ENCODE peak calls at places on chromosomes 3 and 15, in nine cellular contexts. One of them, this sample, is unnamed.
A peak's percentile ranks its signal among the peaks of the same experiment; 100 is the strongest.

GRCh38 chr3:65873028-65873427 is 165.7 kb downstream of the MAGI1 start:
- DNase-seq in AG09309: no peak
- DNase-seq in NCI-H187: no peak
- DNase-seq in H7: no peak
- DNase-seq in anterior cingulate cortex: no peak
- DNase-seq in EH: peak; percentile 23
- DNase-seq in osteoblast: no peak
- DNase-seq in bronchial epithelial cell: no peak
- DNase-seq in AG09319: no peak
- DNase-seq in this sample: no peak

GRCh38 chr3:99865321-99865720 is 47.7 kb downstream of the CMSS1 start:
- DNase-seq in AG09309: no peak
- DNase-seq in anterior cingulate cortex: no peak
- DNase-seq in EH: peak; percentile 56
- DNase-seq in H7: no peak
- DNase-seq in osteoblast: no peak
- DNase-seq in AG09319: no peak
- DNase-seq in bronchial epithelial cell: no peak
- DNase-seq in NCI-H187: no peak
- DNase-seq in this sample: no peak

GRCh38 chr3:150184426-150185071 is 213.9 kb upstream of the PFN2 start:
- DNase-seq in EH: peak; percentile 49
- DNase-seq in H7: no peak
- DNase-seq in AG09309: no peak
- DNase-seq in AG09319: no peak
- DNase-seq in anterior cingulate cortex: no peak
- DNase-seq in osteoblast: no peak
- DNase-seq in bronchial epithelial cell: peak; percentile 65
- DNase-seq in NCI-H187: no peak
- DNase-seq in this sample: no peak

GRCh38 chr3:38116471-38117162 is 20.3 kb downstream of the ACAA1 start:
- DNase-seq in osteoblast: peak; percentile 69
- DNase-seq in EH: no peak
- DNase-seq in NCI-H187: no peak
- DNase-seq in AG09319: no peak
- DNase-seq in bronchial epithelial cell: no peak
- DNase-seq in anterior cingulate cortex: no peak
- DNase-seq in H7: no peak
- DNase-seq in AG09309: no peak
- DNase-seq in this sample: no peak

GRCh38 chr3:61617041-61617440 is 55.7 kb downstream of the PTPRG start:
- DNase-seq in osteoblast: no peak
- DNase-seq in H7: no peak
- DNase-seq in bronchial epithelial cell: no peak
- DNase-seq in AG09319: no peak
- DNase-seq in anterior cingulate cortex: no peak
- DNase-seq in NCI-H187: no peak
- DNase-seq in EH: peak; percentile 48
- DNase-seq in AG09309: no peak
- DNase-seq in this sample: no peak

GRCh38 chr15:48298914-48299313 is 32.3 kb upstream of the DUT start:
- DNase-seq in AG09309: no peak
- DNase-seq in anterior cingulate cortex: no peak
- DNase-seq in EH: no peak
- DNase-seq in AG09319: no peak
- DNase-seq in bronchial epithelial cell: no peak
- DNase-seq in osteoblast: no peak
- DNase-seq in H7: peak; percentile 25
- DNase-seq in NCI-H187: no peak
- DNase-seq in this sample: no peak

GRCh38 chr15:65175511-65175910 is 9.6 kb downstream of the CLPX start:
- DNase-seq in bronchial epithelial cell: no peak
- DNase-seq in AG09319: no peak
- DNase-seq in osteoblast: no peak
- DNase-seq in anterior cingulate cortex: no peak
- DNase-seq in EH: peak; percentile 29
- DNase-seq in NCI-H187: no peak
- DNase-seq in AG09309: no peak
- DNase-seq in H7: no peak
- DNase-seq in this sample: no peak

GRCh38 chr3:123155471-123156011 is 46.2 kb upstream of the SEC22A start:
- DNase-seq in bronchial epithelial cell: no peak
- DNase-seq in NCI-H187: no peak
- DNase-seq in anterior cingulate cortex: no peak
- DNase-seq in AG09309: no peak
- DNase-seq in H7: no peak
- DNase-seq in osteoblast: no peak
- DNase-seq in EH: no peak
- DNase-seq in AG09319: no peak
- DNase-seq in this sample: no peak

GRCh38 chr15:60370804-60371700 is 26.7 kb downstream of the ANXA2 start:
- DNase-seq in EH: peak; percentile 100
- DNase-seq in anterior cingulate cortex: no peak
- DNase-seq in AG09319: peak; percentile 95
- DNase-seq in H7: no peak
- DNase-seq in osteoblast: peak; percentile 97
- DNase-seq in NCI-H187: no peak
- DNase-seq in bronchial epithelial cell: peak; percentile 84
- DNase-seq in AG09309: peak; percentile 98
- DNase-seq in this sample: peak; percentile 99

GRCh38 chr3:134460965-134461364 is 24.8 kb downstream of the ANAPC13 start:
- DNase-seq in AG09309: peak; percentile 98
- DNase-seq in NCI-H187: no peak
- DNase-seq in bronchial epithelial cell: peak; percentile 59
- DNase-seq in H7: no peak
- DNase-seq in EH: peak; percentile 99
- DNase-seq in osteoblast: peak; percentile 80
- DNase-seq in AG09319: peak; percentile 78
- DNase-seq in anterior cingulate cortex: no peak
- DNase-seq in this sample: peak; percentile 85

GRCh38 chr3:171901615-171902312 is 58.6 kb downstream of the TMEM212 start:
- DNase-seq in H7: no peak
- DNase-seq in AG09319: peak; percentile 15
- DNase-seq in NCI-H187: no peak
- DNase-seq in AG09309: peak; percentile 14
- DNase-seq in osteoblast: no peak
- DNase-seq in bronchial epithelial cell: no peak
- DNase-seq in EH: peak; percentile 57
- DNase-seq in anterior cingulate cortex: no peak
- DNase-seq in this sample: no peak

GRCh38 chr15:35440265-35440664 is 105.7 kb downstream of the DPH6 start:
- DNase-seq in AG09309: no peak
- DNase-seq in bronchial epithelial cell: no peak
- DNase-seq in H7: no peak
- DNase-seq in AG09319: no peak
- DNase-seq in anterior cingulate cortex: no peak
- DNase-seq in EH: no peak
- DNase-seq in NCI-H187: no peak
- DNase-seq in osteoblast: no peak
- DNase-seq in this sample: no peak

GRCh38 chr15:72042865-72043264 is 75.1 kb downstream of the MYO9A start:
- DNase-seq in AG09319: no peak
- DNase-seq in bronchial epithelial cell: no peak
- DNase-seq in NCI-H187: no peak
- DNase-seq in AG09309: no peak
- DNase-seq in H7: no peak
- DNase-seq in EH: no peak
- DNase-seq in anterior cingulate cortex: no peak
- DNase-seq in osteoblast: no peak
- DNase-seq in this sample: no peak

GRCh38 chr3:128280466-128281455 is 127.5 kb downstream of the EEFSEC start:
- DNase-seq in EH: no peak
- DNase-seq in AG09309: no peak
- DNase-seq in osteoblast: no peak
- DNase-seq in NCI-H187: no peak
- DNase-seq in H7: peak; percentile 85
- DNase-seq in AG09319: no peak
- DNase-seq in anterior cingulate cortex: no peak
- DNase-seq in bronchial epithelial cell: no peak
- DNase-seq in this sample: no peak

GRCh38 chr15:88995449-88995848 is 82.3 kb upstream of the MFGE8 start:
- DNase-seq in bronchial epithelial cell: no peak
- DNase-seq in NCI-H187: no peak
- DNase-seq in osteoblast: no peak
- DNase-seq in AG09319: no peak
- DNase-seq in anterior cingulate cortex: no peak
- DNase-seq in AG09309: no peak
- DNase-seq in EH: peak; percentile 54
- DNase-seq in H7: no peak
- DNase-seq in this sample: no peak

GRCh38 chr15:75791337-75791713 is 51.9 kb upstream of the UBE2Q2 start:
- DNase-seq in bronchial epithelial cell: no peak
- DNase-seq in AG09319: no peak
- DNase-seq in NCI-H187: no peak
- DNase-seq in osteoblast: no peak
- DNase-seq in AG09309: no peak
- DNase-seq in H7: no peak
- DNase-seq in EH: no peak
- DNase-seq in anterior cingulate cortex: no peak
- DNase-seq in this sample: no peak

GRCh38 chr3:52221563-52222318 is 3.7 kb downstream of the TLR9 start:
- DNase-seq in anterior cingulate cortex: no peak
- DNase-seq in osteoblast: peak; percentile 69
- DNase-seq in AG09319: no peak
- DNase-seq in bronchial epithelial cell: no peak
- DNase-seq in H7: peak; percentile 55
- DNase-seq in NCI-H187: no peak
- DNase-seq in AG09309: no peak
- DNase-seq in EH: no peak
- DNase-seq in this sample: no peak

This sample was measured in HFF-Myc.